ENCODE peak calls at places on chromosomes 16 and 17, in five cellular contexts. One of them, this sample, is unnamed.

GRCh38 chr16:9625122-9625521 is 533.7 kb downstream of the HAPSTR1 start:
- DNase-seq in psoas muscle: no peak
- DNase-seq in activated effector memory CD4-positive, alpha-beta T cell treated with anti-CD3 and anti-CD28 coated beads, Interleukin-2, amount 50 U/mL, for 16 hours: no peak
- DNase-seq in choroid plexus epithelial cell: no peak
- DNase-seq in stimulated activated CD4-positive, alpha-beta T cell treated with anti-CD3 and anti-CD28 coated beads, TNF-alpha, amount 100 ng/mL, for 1 hour: no peak
- DNase-seq in this sample: no peak

GRCh38 chr17:29742210-29742513 is 119.5 kb upstream of the CORO6 start:
- DNase-seq in stimulated activated CD4-positive, alpha-beta T cell treated with anti-CD3 and anti-CD28 coated beads, TNF-alpha, amount 100 ng/mL, for 1 hour: no peak
- DNase-seq in psoas muscle: no peak
- DNase-seq in choroid plexus epithelial cell: no peak
- DNase-seq in activated effector memory CD4-positive, alpha-beta T cell treated with anti-CD3 and anti-CD28 coated beads, Interleukin-2, amount 50 U/mL, for 16 hours: no peak
- DNase-seq in this sample: no peak

GRCh38 chr16:25106567-25107465 is 4.7 kb upstream of the LCMT1 start:
- DNase-seq in choroid plexus epithelial cell: peak; percentile 86
- DNase-seq in psoas muscle: peak; percentile 98
- DNase-seq in stimulated activated CD4-positive, alpha-beta T cell treated with anti-CD3 and anti-CD28 coated beads, TNF-alpha, amount 100 ng/mL, for 1 hour: peak; percentile 10
- DNase-seq in activated effector memory CD4-positive, alpha-beta T cell treated with anti-CD3 and anti-CD28 coated beads, Interleukin-2, amount 50 U/mL, for 16 hours: peak; percentile 92
- DNase-seq in this sample: peak; percentile 85

GRCh38 chr17:40478486-40478885 is 22.9 kb downstream of the TNS4 start:
- DNase-seq in activated effector memory CD4-positive, alpha-beta T cell treated with anti-CD3 and anti-CD28 coated beads, Interleukin-2, amount 50 U/mL, for 16 hours: no peak
- DNase-seq in choroid plexus epithelial cell: no peak
- DNase-seq in psoas muscle: no peak
- DNase-seq in stimulated activated CD4-positive, alpha-beta T cell treated with anti-CD3 and anti-CD28 coated beads, TNF-alpha, amount 100 ng/mL, for 1 hour: no peak
- DNase-seq in this sample: no peak

GRCh38 chr17:1590031-1590746 is 27.6 kb upstream of the PITPNA start:
- DNase-seq in psoas muscle: peak; percentile 95
- DNase-seq in choroid plexus epithelial cell: peak; percentile 73
- DNase-seq in activated effector memory CD4-positive, alpha-beta T cell treated with anti-CD3 and anti-CD28 coated beads, Interleukin-2, amount 50 U/mL, for 16 hours: no peak
- DNase-seq in stimulated activated CD4-positive, alpha-beta T cell treated with anti-CD3 and anti-CD28 coated beads, TNF-alpha, amount 100 ng/mL, for 1 hour: no peak
- DNase-seq in this sample: peak; percentile 77

GRCh38 chr16:9521749-9522370 is 430.4 kb downstream of the HAPSTR1 start:
- DNase-seq in psoas muscle: no peak
- DNase-seq in stimulated activated CD4-positive, alpha-beta T cell treated with anti-CD3 and anti-CD28 coated beads, TNF-alpha, amount 100 ng/mL, for 1 hour: no peak
- DNase-seq in choroid plexus epithelial cell: no peak
- DNase-seq in activated effector memory CD4-positive, alpha-beta T cell treated with anti-CD3 and anti-CD28 coated beads, Interleukin-2, amount 50 U/mL, for 16 hours: no peak
- DNase-seq in this sample: no peak

GRCh38 chr17:37828313-37829124 is 83.7 kb upstream of the HNF1B start:
- DNase-seq in choroid plexus epithelial cell: no peak
- DNase-seq in activated effector memory CD4-positive, alpha-beta T cell treated with anti-CD3 and anti-CD28 coated beads, Interleukin-2, amount 50 U/mL, for 16 hours: no peak
- DNase-seq in psoas muscle: no peak
- DNase-seq in stimulated activated CD4-positive, alpha-beta T cell treated with anti-CD3 and anti-CD28 coated beads, TNF-alpha, amount 100 ng/mL, for 1 hour: no peak
- DNase-seq in this sample: no peak

GRCh38 chr16:21194771-21195301 is 16.5 kb downstream of the ZP2 start:
- DNase-seq in activated effector memory CD4-positive, alpha-beta T cell treated with anti-CD3 and anti-CD28 coated beads, Interleukin-2, amount 50 U/mL, for 16 hours: no peak
- DNase-seq in psoas muscle: no peak
- DNase-seq in stimulated activated CD4-positive, alpha-beta T cell treated with anti-CD3 and anti-CD28 coated beads, TNF-alpha, amount 100 ng/mL, for 1 hour: no peak
- DNase-seq in choroid plexus epithelial cell: peak; percentile 10
- DNase-seq in this sample: peak; percentile 27

GRCh38 chr17:73820686-73821448 is 176.6 kb upstream of the SDK2 start:
- DNase-seq in activated effector memory CD4-positive, alpha-beta T cell treated with anti-CD3 and anti-CD28 coated beads, Interleukin-2, amount 50 U/mL, for 16 hours: peak; percentile 4
- DNase-seq in stimulated activated CD4-positive, alpha-beta T cell treated with anti-CD3 and anti-CD28 coated beads, TNF-alpha, amount 100 ng/mL, for 1 hour: no peak
- DNase-seq in choroid plexus epithelial cell: peak; percentile 5
- DNase-seq in psoas muscle: no peak
- DNase-seq in this sample: peak; percentile 0

GRCh38 chr16:11511801-11512200 is 74.9 kb downstream of the LITAF start:
- DNase-seq in stimulated activated CD4-positive, alpha-beta T cell treated with anti-CD3 and anti-CD28 coated beads, TNF-alpha, amount 100 ng/mL, for 1 hour: no peak
- DNase-seq in psoas muscle: peak; percentile 21
- DNase-seq in choroid plexus epithelial cell: no peak
- DNase-seq in activated effector memory CD4-positive, alpha-beta T cell treated with anti-CD3 and anti-CD28 coated beads, Interleukin-2, amount 50 U/mL, for 16 hours: no peak
- DNase-seq in this sample: no peak

GRCh38 chr17:2081564-2081963 is 26.7 kb downstream of the HIC1 start:
- DNase-seq in activated effector memory CD4-positive, alpha-beta T cell treated with anti-CD3 and anti-CD28 coated beads, Interleukin-2, amount 50 U/mL, for 16 hours: no peak
- DNase-seq in choroid plexus epithelial cell: peak; percentile 55
- DNase-seq in psoas muscle: peak; percentile 38
- DNase-seq in stimulated activated CD4-positive, alpha-beta T cell treated with anti-CD3 and anti-CD28 coated beads, TNF-alpha, amount 100 ng/mL, for 1 hour: no peak
- DNase-seq in this sample: peak; percentile 56

GRCh38 chr17:1002771-1003555 is 6.0 kb downstream of the TIMM22 start:
- DNase-seq in psoas muscle: peak; percentile 53
- DNase-seq in stimulated activated CD4-positive, alpha-beta T cell treated with anti-CD3 and anti-CD28 coated beads, TNF-alpha, amount 100 ng/mL, for 1 hour: no peak
- DNase-seq in activated effector memory CD4-positive, alpha-beta T cell treated with anti-CD3 and anti-CD28 coated beads, Interleukin-2, amount 50 U/mL, for 16 hours: no peak
- DNase-seq in choroid plexus epithelial cell: peak; percentile 72
- DNase-seq in this sample: peak; percentile 86

GRCh38 chr17:28997811-28998210 is 8.0 kb downstream of the SEZ6 start:
- DNase-seq in psoas muscle: no peak
- DNase-seq in stimulated activated CD4-positive, alpha-beta T cell treated with anti-CD3 and anti-CD28 coated beads, TNF-alpha, amount 100 ng/mL, for 1 hour: no peak
- DNase-seq in choroid plexus epithelial cell: no peak
- DNase-seq in activated effector memory CD4-positive, alpha-beta T cell treated with anti-CD3 and anti-CD28 coated beads, Interleukin-2, amount 50 U/mL, for 16 hours: no peak
- DNase-seq in this sample: no peak

GRCh38 chr17:64054304-64054703 is 33.9 kb upstream of the ICAM2 start:
- DNase-seq in psoas muscle: no peak
- DNase-seq in stimulated activated CD4-positive, alpha-beta T cell treated with anti-CD3 and anti-CD28 coated beads, TNF-alpha, amount 100 ng/mL, for 1 hour: no peak
- DNase-seq in activated effector memory CD4-positive, alpha-beta T cell treated with anti-CD3 and anti-CD28 coated beads, Interleukin-2, amount 50 U/mL, for 16 hours: no peak
- DNase-seq in choroid plexus epithelial cell: no peak
- DNase-seq in this sample: no peak

GRCh38 chr17:50101346-50102163 is 6.4 kb downstream of the PDK2 start:
- DNase-seq in choroid plexus epithelial cell: peak; percentile 35
- DNase-seq in psoas muscle: peak; percentile 65
- DNase-seq in activated effector memory CD4-positive, alpha-beta T cell treated with anti-CD3 and anti-CD28 coated beads, Interleukin-2, amount 50 U/mL, for 16 hours: no peak
- DNase-seq in stimulated activated CD4-positive, alpha-beta T cell treated with anti-CD3 and anti-CD28 coated beads, TNF-alpha, amount 100 ng/mL, for 1 hour: no peak
- DNase-seq in this sample: no peak

GRCh38 chr17:78976907-78977680 is 2.6 kb downstream of the LGALS3BP start:
- DNase-seq in stimulated activated CD4-positive, alpha-beta T cell treated with anti-CD3 and anti-CD28 coated beads, TNF-alpha, amount 100 ng/mL, for 1 hour: no peak
- DNase-seq in choroid plexus epithelial cell: no peak
- DNase-seq in psoas muscle: no peak
- DNase-seq in activated effector memory CD4-positive, alpha-beta T cell treated with anti-CD3 and anti-CD28 coated beads, Interleukin-2, amount 50 U/mL, for 16 hours: no peak
- DNase-seq in this sample: no peak

GRCh38 chr16:56450275-56450889 is 750 bp downstream of the NUDT21 start:
- DNase-seq in stimulated activated CD4-positive, alpha-beta T cell treated with anti-CD3 and anti-CD28 coated beads, TNF-alpha, amount 100 ng/mL, for 1 hour: no peak
- DNase-seq in psoas muscle: no peak
- DNase-seq in choroid plexus epithelial cell: peak; percentile 25
- DNase-seq in activated effector memory CD4-positive, alpha-beta T cell treated with anti-CD3 and anti-CD28 coated beads, Interleukin-2, amount 50 U/mL, for 16 hours: peak; percentile 63
- DNase-seq in this sample: no peak

GRCh38 chr16:88478115-88478514 is 25.0 kb downstream of the ZFPM1 start:
- DNase-seq in choroid plexus epithelial cell: no peak
- DNase-seq in psoas muscle: no peak
- DNase-seq in activated effector memory CD4-positive, alpha-beta T cell treated with anti-CD3 and anti-CD28 coated beads, Interleukin-2, amount 50 U/mL, for 16 hours: no peak
- DNase-seq in stimulated activated CD4-positive, alpha-beta T cell treated with anti-CD3 and anti-CD28 coated beads, TNF-alpha, amount 100 ng/mL, for 1 hour: no peak
- DNase-seq in this sample: no peak

GRCh38 chr17:57468932-57469775 is 212.8 kb downstream of the MSI2 start:
- DNase-seq in choroid plexus epithelial cell: no peak
- DNase-seq in psoas muscle: no peak
- DNase-seq in activated effector memory CD4-positive, alpha-beta T cell treated with anti-CD3 and anti-CD28 coated beads, Interleukin-2, amount 50 U/mL, for 16 hours: no peak
- DNase-seq in stimulated activated CD4-positive, alpha-beta T cell treated with anti-CD3 and anti-CD28 coated beads, TNF-alpha, amount 100 ng/mL, for 1 hour: no peak
- DNase-seq in this sample: no peak

GRCh38 chr16:67936124-67936875 is at the start of gene PSMB10:
- DNase-seq in activated effector memory CD4-positive, alpha-beta T cell treated with anti-CD3 and anti-CD28 coated beads, Interleukin-2, amount 50 U/mL, for 16 hours: no peak
- DNase-seq in choroid plexus epithelial cell: peak; percentile 83
- DNase-seq in psoas muscle: peak; percentile 73
- DNase-seq in stimulated activated CD4-positive, alpha-beta T cell treated with anti-CD3 and anti-CD28 coated beads, TNF-alpha, amount 100 ng/mL, for 1 hour: no peak
- DNase-seq in this sample: peak; percentile 71

GRCh38 chr16:63361032-63361624 is 1324.9 kb upstream of the CDH8 start:
- DNase-seq in choroid plexus epithelial cell: peak; percentile 86
- DNase-seq in stimulated activated CD4-positive, alpha-beta T cell treated with anti-CD3 and anti-CD28 coated beads, TNF-alpha, amount 100 ng/mL, for 1 hour: no peak
- DNase-seq in activated effector memory CD4-positive, alpha-beta T cell treated with anti-CD3 and anti-CD28 coated beads, Interleukin-2, amount 50 U/mL, for 16 hours: no peak
- DNase-seq in psoas muscle: no peak
- DNase-seq in this sample: peak; percentile 67

GRCh38 chr17:81420769-81421462 is 25.7 kb downstream of the BAHCC1 start:
- DNase-seq in stimulated activated CD4-positive, alpha-beta T cell treated with anti-CD3 and anti-CD28 coated beads, TNF-alpha, amount 100 ng/mL, for 1 hour: no peak
- DNase-seq in psoas muscle: peak; percentile 80
- DNase-seq in activated effector memory CD4-positive, alpha-beta T cell treated with anti-CD3 and anti-CD28 coated beads, Interleukin-2, amount 50 U/mL, for 16 hours: no peak
- DNase-seq in choroid plexus epithelial cell: peak; percentile 29
- DNase-seq in this sample: peak; percentile 64

GRCh38 chr17:12719948-12720347 is 54.3 kb downstream of the MYOCD start:
- DNase-seq in psoas muscle: no peak
- DNase-seq in activated effector memory CD4-positive, alpha-beta T cell treated with anti-CD3 and anti-CD28 coated beads, Interleukin-2, amount 50 U/mL, for 16 hours: no peak
- DNase-seq in stimulated activated CD4-positive, alpha-beta T cell treated with anti-CD3 and anti-CD28 coated beads, TNF-alpha, amount 100 ng/mL, for 1 hour: no peak
- DNase-seq in choroid plexus epithelial cell: no peak
- DNase-seq in this sample: no peak

GRCh38 chr16:22322741-22323140 is 25.5 kb downstream of the POLR3E start:
- DNase-seq in stimulated activated CD4-positive, alpha-beta T cell treated with anti-CD3 and anti-CD28 coated beads, TNF-alpha, amount 100 ng/mL, for 1 hour: no peak
- DNase-seq in activated effector memory CD4-positive, alpha-beta T cell treated with anti-CD3 and anti-CD28 coated beads, Interleukin-2, amount 50 U/mL, for 16 hours: no peak
- DNase-seq in psoas muscle: no peak
- DNase-seq in choroid plexus epithelial cell: no peak
- DNase-seq in this sample: no peak

GRCh38 chr17:59668816-59669215 is 38.4 kb downstream of the PTRH2 start:
- DNase-seq in activated effector memory CD4-positive, alpha-beta T cell treated with anti-CD3 and anti-CD28 coated beads, Interleukin-2, amount 50 U/mL, for 16 hours: no peak
- DNase-seq in psoas muscle: no peak
- DNase-seq in stimulated activated CD4-positive, alpha-beta T cell treated with anti-CD3 and anti-CD28 coated beads, TNF-alpha, amount 100 ng/mL, for 1 hour: no peak
- DNase-seq in choroid plexus epithelial cell: peak; percentile 95
- DNase-seq in this sample: peak; percentile 97

GRCh38 chr17:80898706-80899105 is 92.9 kb upstream of the CHMP6 start:
- DNase-seq in choroid plexus epithelial cell: no peak
- DNase-seq in psoas muscle: no peak
- DNase-seq in stimulated activated CD4-positive, alpha-beta T cell treated with anti-CD3 and anti-CD28 coated beads, TNF-alpha, amount 100 ng/mL, for 1 hour: no peak
- DNase-seq in activated effector memory CD4-positive, alpha-beta T cell treated with anti-CD3 and anti-CD28 coated beads, Interleukin-2, amount 50 U/mL, for 16 hours: no peak
- DNase-seq in this sample: no peak

GRCh38 chr17:72345083-72345482 is 224.3 kb downstream of the SOX9 start:
- DNase-seq in psoas muscle: no peak
- DNase-seq in activated effector memory CD4-positive, alpha-beta T cell treated with anti-CD3 and anti-CD28 coated beads, Interleukin-2, amount 50 U/mL, for 16 hours: no peak
- DNase-seq in stimulated activated CD4-positive, alpha-beta T cell treated with anti-CD3 and anti-CD28 coated beads, TNF-alpha, amount 100 ng/mL, for 1 hour: no peak
- DNase-seq in choroid plexus epithelial cell: no peak
- DNase-seq in this sample: no peak

GRCh38 chr17:74749262-74750038 is 1.0 kb downstream of the NHERF1 start:
- DNase-seq in psoas muscle: peak; percentile 46
- DNase-seq in choroid plexus epithelial cell: no peak
- DNase-seq in stimulated activated CD4-positive, alpha-beta T cell treated with anti-CD3 and anti-CD28 coated beads, TNF-alpha, amount 100 ng/mL, for 1 hour: no peak
- DNase-seq in activated effector memory CD4-positive, alpha-beta T cell treated with anti-CD3 and anti-CD28 coated beads, Interleukin-2, amount 50 U/mL, for 16 hours: peak; percentile 82
- DNase-seq in this sample: peak; percentile 25

GRCh38 chr17:81339180-81339501 is 44.0 kb upstream of the SLC38A10 start:
- DNase-seq in psoas muscle: no peak
- DNase-seq in stimulated activated CD4-positive, alpha-beta T cell treated with anti-CD3 and anti-CD28 coated beads, TNF-alpha, amount 100 ng/mL, for 1 hour: no peak
- DNase-seq in activated effector memory CD4-positive, alpha-beta T cell treated with anti-CD3 and anti-CD28 coated beads, Interleukin-2, amount 50 U/mL, for 16 hours: no peak
- DNase-seq in choroid plexus epithelial cell: no peak
- DNase-seq in this sample: no peak

GRCh38 chr17:33964344-33964979 is 290.6 kb upstream of the CCL2 start:
- DNase-seq in choroid plexus epithelial cell: no peak
- DNase-seq in psoas muscle: no peak
- DNase-seq in stimulated activated CD4-positive, alpha-beta T cell treated with anti-CD3 and anti-CD28 coated beads, TNF-alpha, amount 100 ng/mL, for 1 hour: no peak
- DNase-seq in activated effector memory CD4-positive, alpha-beta T cell treated with anti-CD3 and anti-CD28 coated beads, Interleukin-2, amount 50 U/mL, for 16 hours: no peak
- DNase-seq in this sample: no peak

GRCh38 chr17:63853260-63853659 is 10.8 kb upstream of the SMARCD2 start:
- DNase-seq in activated effector memory CD4-positive, alpha-beta T cell treated with anti-CD3 and anti-CD28 coated beads, Interleukin-2, amount 50 U/mL, for 16 hours: no peak
- DNase-seq in stimulated activated CD4-positive, alpha-beta T cell treated with anti-CD3 and anti-CD28 coated beads, TNF-alpha, amount 100 ng/mL, for 1 hour: no peak
- DNase-seq in psoas muscle: no peak
- DNase-seq in choroid plexus epithelial cell: no peak
- DNase-seq in this sample: no peak

GRCh38 chr17:2239882-2240430 is 63.6 kb downstream of the SMG6 start:
- DNase-seq in psoas muscle: peak; percentile 82
- DNase-seq in activated effector memory CD4-positive, alpha-beta T cell treated with anti-CD3 and anti-CD28 coated beads, Interleukin-2, amount 50 U/mL, for 16 hours: peak; percentile 73
- DNase-seq in choroid plexus epithelial cell: peak; percentile 96
- DNase-seq in stimulated activated CD4-positive, alpha-beta T cell treated with anti-CD3 and anti-CD28 coated beads, TNF-alpha, amount 100 ng/mL, for 1 hour: no peak
- DNase-seq in this sample: peak; percentile 93

GRCh38 chr17:67779098-67779672 is 46.1 kb upstream of the BPTF start:
- DNase-seq in activated effector memory CD4-positive, alpha-beta T cell treated with anti-CD3 and anti-CD28 coated beads, Interleukin-2, amount 50 U/mL, for 16 hours: peak; percentile 66
- DNase-seq in choroid plexus epithelial cell: peak; percentile 92
- DNase-seq in psoas muscle: peak; percentile 60
- DNase-seq in stimulated activated CD4-positive, alpha-beta T cell treated with anti-CD3 and anti-CD28 coated beads, TNF-alpha, amount 100 ng/mL, for 1 hour: no peak
- DNase-seq in this sample: peak; percentile 68

GRCh38 chr16:69890114-69890890 is 60.8 kb upstream of the CLEC18A start:
- DNase-seq in psoas muscle: peak; percentile 76
- DNase-seq in activated effector memory CD4-positive, alpha-beta T cell treated with anti-CD3 and anti-CD28 coated beads, Interleukin-2, amount 50 U/mL, for 16 hours: no peak
- DNase-seq in stimulated activated CD4-positive, alpha-beta T cell treated with anti-CD3 and anti-CD28 coated beads, TNF-alpha, amount 100 ng/mL, for 1 hour: no peak
- DNase-seq in choroid plexus epithelial cell: peak; percentile 48
- DNase-seq in this sample: peak; percentile 55

GRCh38 chr16:86977076-86977676 is 340.0 kb downstream of the C16orf95 start:
- DNase-seq in activated effector memory CD4-positive, alpha-beta T cell treated with anti-CD3 and anti-CD28 coated beads, Interleukin-2, amount 50 U/mL, for 16 hours: peak; percentile 41
- DNase-seq in choroid plexus epithelial cell: no peak
- DNase-seq in psoas muscle: no peak
- DNase-seq in stimulated activated CD4-positive, alpha-beta T cell treated with anti-CD3 and anti-CD28 coated beads, TNF-alpha, amount 100 ng/mL, for 1 hour: no peak
- DNase-seq in this sample: no peak